ENCODE peak calls at places on chromosomes 11 and 22, in nine cellular contexts. T is testis; G is heart right ventricle; H is coronary artery; B is hypothalamus; J is spleen; X is GM12865; O is NCI-H774; S is stimulated activated CD4-positive, alpha-beta T cell treated with anti-CD3 and anti-CD28 coated beads, Interleukin-12 subunit alpha, Interleukin-12 subunit beta, amount 100 ng/mL, for 4 hours. M is an unnamed sample.

GRCh38 chr11:134464981-134465730 is 53.1 kb upstream of the B3GAT1 start:
- DNase-seq in T (no peak), G (no peak), H (no peak), B (no peak), J (no peak), X (no peak), O (no peak), S (no peak), M (no peak)

GRCh38 chr11:17257200-17257599 is 19.3 kb upstream of the NUCB2 start:
- DNase-seq in T (no peak), G (no peak), H (no peak), B (no peak), J (no peak), X (no peak), O (no peak), S (no peak), M (no peak)

GRCh38 chr11:72711141-72711540 is 36.9 kb upstream of the PDE2A start:
- DNase-seq in T (no peak), G (no peak), H (no peak), B (no peak), J (no peak), X (no peak), O (no peak), S (no peak), M (peak)

GRCh38 chr22:46053563-46054090 is 76.7 kb upstream of the WNT7B start:
- DNase-seq in T (peak), G (peak), H (no peak), B (no peak), J (peak), X (peak), O (peak), S (peak), M (peak)

GRCh38 chr11:119513806-119514170 is 90.8 kb upstream of the THY1 start:
- DNase-seq in T (no peak), G (no peak), H (no peak), B (no peak), J (no peak), X (no peak), O (no peak), S (no peak), M (no peak)

GRCh38 chr11:8867856-8868705 is 42.9 kb upstream of the AKIP1 start:
- DNase-seq in T (no peak), G (no peak), H (no peak), B (no peak), J (no peak), X (no peak), O (no peak), S (no peak), M (no peak)

GRCh38 chr11:35162795-35163194 is 23.8 kb downstream of the CD44 start:
- DNase-seq in T (no peak), G (no peak), H (no peak), B (no peak), J (no peak), X (peak), O (no peak), S (no peak), M (no peak)

GRCh38 chr11:72045849-72046248 is 34.5 kb downstream of the NUMA1 start:
- DNase-seq in T (no peak), G (no peak), H (no peak), B (no peak), J (no peak), X (no peak), O (no peak), S (no peak), M (peak)